ENCODE peak calls at places on chromosomes 7 and 10, in five cellular contexts. One of them, this sample, is unnamed.

GRCh38 chr10:116815641-116816415 is 33.5 kb upstream of the ENO4 start:
- DNase-seq in A549: no peak
- DNase-seq in K562: no peak
- DNase-seq in GM12878: no peak
- DNase-seq in HepG2: no peak
- DNase-seq in this sample: no peak

GRCh38 chr10:117662790-117663540 is 120.4 kb downstream of the EMX2 start:
- DNase-seq in A549: no peak
- DNase-seq in K562: no peak
- DNase-seq in GM12878: no peak
- DNase-seq in HepG2: no peak
- DNase-seq in this sample: no peak

GRCh38 chr7:156544919-156545715 is 95.5 kb upstream of the RNF32 start:
- DNase-seq in A549: no peak
- DNase-seq in K562: no peak
- DNase-seq in GM12878: no peak
- DNase-seq in HepG2: peak
- DNase-seq in this sample: no peak

GRCh38 chr7:116341222-116341907 is 131.0 kb downstream of the TES start:
- DNase-seq in A549: no peak
- DNase-seq in K562: peak
- DNase-seq in GM12878: no peak
- DNase-seq in HepG2: no peak
- DNase-seq in this sample: no peak

GRCh38 chr10:97138174-97138573 is 47.6 kb downstream of the SLIT1 start:
- DNase-seq in A549: peak
- DNase-seq in K562: peak
- DNase-seq in GM12878: no peak
- DNase-seq in HepG2: peak
- DNase-seq in this sample: peak

GRCh38 chr10:67657775-67658174 is 38.2 kb downstream of the CTNNA3 start:
- DNase-seq in A549: no peak
- DNase-seq in K562: no peak
- DNase-seq in GM12878: no peak
- DNase-seq in HepG2: no peak
- DNase-seq in this sample: peak

GRCh38 chr7:80830584-80831319 is 88.1 kb downstream of the SEMA3C start:
- DNase-seq in A549: no peak
- DNase-seq in K562: no peak
- DNase-seq in GM12878: no peak
- DNase-seq in HepG2: no peak
- DNase-seq in this sample: no peak

GRCh38 chr7:148723846-148724245 is 25.1 kb downstream of the CUL1 start:
- DNase-seq in A549: no peak
- DNase-seq in K562: no peak
- DNase-seq in GM12878: no peak
- DNase-seq in HepG2: peak
- DNase-seq in this sample: no peak

GRCh38 chr7:15334524-15335269 is 227.1 kb downstream of the AGMO start:
- DNase-seq in A549: no peak
- DNase-seq in K562: no peak
- DNase-seq in GM12878: no peak
- DNase-seq in HepG2: no peak
- DNase-seq in this sample: no peak

GRCh38 chr7:55966851-55967250 is 2.5 kb downstream of the NIPSNAP2 start:
- DNase-seq in A549: no peak
- DNase-seq in K562: no peak
- DNase-seq in GM12878: no peak
- DNase-seq in HepG2: no peak
- DNase-seq in this sample: no peak

GRCh38 chr7:885261-885892 is 9.0 kb downstream of the GET4 start:
- DNase-seq in A549: no peak
- DNase-seq in K562: no peak
- DNase-seq in GM12878: no peak
- DNase-seq in HepG2: no peak
- DNase-seq in this sample: no peak

GRCh38 chr10:103949728-103950127 is 17.2 kb upstream of the SLK start:
- DNase-seq in A549: no peak
- DNase-seq in K562: no peak
- DNase-seq in GM12878: no peak
- DNase-seq in HepG2: no peak
- DNase-seq in this sample: peak

GRCh38 chr10:109327266-109327665 is 596.0 kb downstream of the XPNPEP1 start:
- DNase-seq in A549: no peak
- DNase-seq in K562: no peak
- DNase-seq in GM12878: no peak
- DNase-seq in HepG2: no peak
- DNase-seq in this sample: no peak

GRCh38 chr7:7628476-7628875 is 12.1 kb upstream of the UMAD1 start:
- DNase-seq in A549: no peak
- DNase-seq in K562: no peak
- DNase-seq in GM12878: no peak
- DNase-seq in HepG2: no peak
- DNase-seq in this sample: no peak

GRCh38 chr10:7134448-7134847 is 276.4 kb downstream of the SFMBT2 start:
- DNase-seq in A549: no peak
- DNase-seq in K562: no peak
- DNase-seq in GM12878: no peak
- DNase-seq in HepG2: no peak
- DNase-seq in this sample: no peak

GRCh38 chr10:89480047-89480446 is 55.3 kb downstream of the SLC16A12 start:
- DNase-seq in A549: no peak
- DNase-seq in K562: no peak
- DNase-seq in GM12878: no peak
- DNase-seq in HepG2: no peak
- DNase-seq in this sample: no peak

GRCh38 chr7:82441916-82442478 is 1.6 kb downstream of the CACNA2D1 start:
- DNase-seq in A549: no peak
- DNase-seq in K562: no peak
- DNase-seq in GM12878: no peak
- DNase-seq in HepG2: no peak
- DNase-seq in this sample: peak

GRCh38 chr10:127013696-127014095 is 108.5 kb downstream of the DOCK1 start:
- DNase-seq in A549: no peak
- DNase-seq in K562: no peak
- DNase-seq in GM12878: no peak
- DNase-seq in HepG2: no peak
- DNase-seq in this sample: no peak

GRCh38 chr10:4506087-4506486 is 319.9 kb upstream of the AKR1E2 start:
- DNase-seq in A549: no peak
- DNase-seq in K562: no peak
- DNase-seq in GM12878: no peak
- DNase-seq in HepG2: no peak
- DNase-seq in this sample: no peak

GRCh38 chr7:123343611-123344010 is 143.8 kb upstream of the SLC13A1 start:
- DNase-seq in A549: no peak
- DNase-seq in K562: no peak
- DNase-seq in GM12878: no peak
- DNase-seq in HepG2: no peak
- DNase-seq in this sample: no peak

GRCh38 chr10:103570844-103571655 is 77.5 kb downstream of the NEURL1 start:
- DNase-seq in A549: no peak
- DNase-seq in K562: no peak
- DNase-seq in GM12878: no peak
- DNase-seq in HepG2: no peak
- DNase-seq in this sample: no peak

GRCh38 chr10:77109470-77109994 is 528.1 kb downstream of the KCNMA1 start:
- DNase-seq in A549: no peak
- DNase-seq in K562: no peak
- DNase-seq in GM12878: no peak
- DNase-seq in HepG2: no peak
- DNase-seq in this sample: peak

GRCh38 chr10:3785849-3786290 is 861 bp upstream of the KLF6 start:
- DNase-seq in A549: no peak
- DNase-seq in K562: peak
- DNase-seq in GM12878: no peak
- DNase-seq in HepG2: no peak
- DNase-seq in this sample: peak

GRCh38 chr7:74030861-74031260 is 2.9 kb downstream of the ELN start:
- DNase-seq in A549: no peak
- DNase-seq in K562: no peak
- DNase-seq in GM12878: no peak
- DNase-seq in HepG2: no peak
- DNase-seq in this sample: no peak
- H3K4me3 ChIP-seq in A549: no peak
- H3K4me3 ChIP-seq in K562: no peak
- H3K4me3 ChIP-seq in GM12878: no peak
- H3K4me3 ChIP-seq in HepG2: no peak
- H3K4me3 ChIP-seq in this sample: no peak

GRCh38 chr10:13787015-13787421 is 200.3 kb downstream of the PRPF18 start:
- DNase-seq in A549: no peak
- DNase-seq in K562: no peak
- DNase-seq in GM12878: peak
- DNase-seq in HepG2: no peak
- DNase-seq in this sample: no peak
- TF ChIP-seq JUNB in A549: no peak
- TF ChIP-seq JUNB in K562: no peak
- TF ChIP-seq JUNB in GM12878: no peak
- TF ChIP-seq JUNB in HepG2: no peak
- TF ChIP-seq JUNB in this sample: no peak

GRCh38 chr7:27995228-27995627 is 185.4 kb downstream of the JAZF1 start:
- DNase-seq in A549: no peak
- DNase-seq in K562: no peak
- DNase-seq in GM12878: no peak
- DNase-seq in HepG2: no peak
- DNase-seq in this sample: no peak

GRCh38 chr7:27996141-27996540 is 184.5 kb downstream of the JAZF1 start:
- DNase-seq in A549: no peak
- DNase-seq in K562: no peak
- DNase-seq in GM12878: no peak
- DNase-seq in HepG2: no peak
- DNase-seq in this sample: no peak

GRCh38 chr7:27992092-27992491 is 188.5 kb downstream of the JAZF1 start:
- DNase-seq in A549: no peak
- DNase-seq in K562: no peak
- DNase-seq in GM12878: no peak
- DNase-seq in HepG2: no peak
- DNase-seq in this sample: no peak

GRCh38 chr7:27992755-27993478 is 187.7 kb downstream of the JAZF1 start:
- DNase-seq in A549: no peak
- DNase-seq in K562: no peak
- DNase-seq in GM12878: no peak
- DNase-seq in HepG2: no peak
- DNase-seq in this sample: peak

GRCh38 chr7:27994639-27995038 is 186.0 kb downstream of the JAZF1 start:
- DNase-seq in A549: no peak
- DNase-seq in K562: no peak
- DNase-seq in GM12878: no peak
- DNase-seq in HepG2: no peak
- DNase-seq in this sample: no peak
- H3K4me3 ChIP-seq in A549: no peak
- H3K4me3 ChIP-seq in K562: no peak
- H3K4me3 ChIP-seq in GM12878: no peak
- H3K4me3 ChIP-seq in HepG2: no peak
- H3K4me3 ChIP-seq in this sample: no peak

GRCh38 chr7:143239822-143240221 is 18.0 kb downstream of the TAS2R40 start:
- DNase-seq in A549: no peak
- DNase-seq in K562: no peak
- DNase-seq in GM12878: no peak
- DNase-seq in HepG2: no peak
- DNase-seq in this sample: no peak
- TF ChIP-seq JUNB in A549: no peak
- TF ChIP-seq JUNB in K562: no peak
- TF ChIP-seq JUNB in GM12878: no peak
- TF ChIP-seq JUNB in HepG2: no peak
- TF ChIP-seq JUNB in this sample: no peak